ENCODE peak calls at places on chromosomes 12 and 14, in four cellular contexts. P is heart left ventricle, S is OCI-LY7, E is DND-41. L is an unnamed sample. For H3K4me1, the result is how much of the 10 kb centered on the place peaks cover.

GRCh38 chr14:68800361-68800760 is 7.5 kb upstream of the ZFP36L1 start:
- DNase-seq in P (no peak), E (no peak), S (no peak), L (no peak)

GRCh38 chr12:26845057-26845666 is 12.2 kb upstream of the ITPR2 start:
- DNase-seq in P (peak), S (no peak), E (no peak), L (no peak)

GRCh38 chr12:65756956-65757511 is 67.2 kb upstream of the HMGA2 start:
- DNase-seq in S (no peak), P (no peak), E (no peak), L (no peak)

GRCh38 chr12:50988051-50988450 is 35.7 kb downstream of the HIGD1C start:
- DNase-seq in E (no peak), S (no peak), P (no peak), L (no peak)

GRCh38 chr12:64679487-64679983 is 69.2 kb downstream of the RASSF3 start:
- DNase-seq in P (peak), E (no peak), S (no peak), L (peak)

GRCh38 chr12:123389560-123390351 is 5.8 kb downstream of the KMT5A start:
- DNase-seq in P (peak), E (peak), S (peak), L (peak)

GRCh38 chr14:92649934-92650545 is 98.4 kb downstream of the LGMN start:
- DNase-seq in P (peak), E (no peak), S (no peak), L (peak)

GRCh38 chr14:105386581-105387529 is 11.5 kb upstream of the TEX22 start:
- DNase-seq in P (no peak), E (no peak), S (no peak), L (no peak)

GRCh38 chr12:21985155-21985554 is 43.9 kb upstream of the ABCC9 start:
- DNase-seq in E (no peak), S (no peak), P (no peak), L (no peak)

GRCh38 chr12:49232940-49233841 is 31.7 kb upstream of the TUBA1C start:
- DNase-seq in S (no peak), E (no peak), P (peak), L (no peak)

GRCh38 chr12:99619389-99620158 is 28.0 kb upstream of the GARIN6 start:
- DNase-seq in S (peak), E (peak), P (no peak), L (no peak)

GRCh38 chr14:56422703-56423213 is 156.8 kb upstream of the TMEM260 start:
- DNase-seq in S (peak), P (peak), E (peak), L (peak)

DNA sequence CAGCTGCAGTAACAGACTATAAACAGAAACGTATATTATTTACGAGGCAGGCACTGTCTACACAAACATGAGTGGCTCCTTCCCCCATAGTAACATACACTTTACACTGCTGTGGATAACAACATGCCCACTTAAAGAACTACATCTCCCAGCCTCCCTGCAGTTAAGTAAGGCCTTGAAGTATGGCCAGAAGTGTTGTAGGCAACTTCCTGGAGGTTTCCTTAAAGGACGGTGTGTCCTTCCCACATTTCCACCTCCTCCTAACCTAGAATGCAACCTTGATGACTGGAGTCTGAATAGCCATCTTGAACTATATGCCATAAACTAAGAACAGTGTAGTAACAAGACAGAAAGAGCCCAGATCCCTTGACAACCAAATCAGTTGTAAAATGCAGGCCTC is 20.3 kb downstream of the MED13L start:
- DNase-seq in S (no peak), P (no peak), E (no peak), L (no peak)
- H3K4me1 ChIP-seq in S (under half), P (under half), E (under half), L (under half)

GRCh38 chr14:51653096-51653814 is 1.5 kb downstream of the FRMD6 start:
- DNase-seq in S (peak), P (no peak), E (peak), L (peak)

GRCh38 chr14:51652168-51653095 is 722 bp downstream of the FRMD6 start:
- DNase-seq in S (peak), E (no peak), P (peak), L (peak)

GRCh38 chr14:51654549-51654879 is 2.8 kb downstream of the FRMD6 start:
- DNase-seq in P (no peak), S (no peak), E (no peak), L (no peak)

GRCh38 chr14:51651388-51652167 is at the start of gene FRMD6:
- DNase-seq in P (peak), S (peak), E (peak), L (peak)

DNA sequence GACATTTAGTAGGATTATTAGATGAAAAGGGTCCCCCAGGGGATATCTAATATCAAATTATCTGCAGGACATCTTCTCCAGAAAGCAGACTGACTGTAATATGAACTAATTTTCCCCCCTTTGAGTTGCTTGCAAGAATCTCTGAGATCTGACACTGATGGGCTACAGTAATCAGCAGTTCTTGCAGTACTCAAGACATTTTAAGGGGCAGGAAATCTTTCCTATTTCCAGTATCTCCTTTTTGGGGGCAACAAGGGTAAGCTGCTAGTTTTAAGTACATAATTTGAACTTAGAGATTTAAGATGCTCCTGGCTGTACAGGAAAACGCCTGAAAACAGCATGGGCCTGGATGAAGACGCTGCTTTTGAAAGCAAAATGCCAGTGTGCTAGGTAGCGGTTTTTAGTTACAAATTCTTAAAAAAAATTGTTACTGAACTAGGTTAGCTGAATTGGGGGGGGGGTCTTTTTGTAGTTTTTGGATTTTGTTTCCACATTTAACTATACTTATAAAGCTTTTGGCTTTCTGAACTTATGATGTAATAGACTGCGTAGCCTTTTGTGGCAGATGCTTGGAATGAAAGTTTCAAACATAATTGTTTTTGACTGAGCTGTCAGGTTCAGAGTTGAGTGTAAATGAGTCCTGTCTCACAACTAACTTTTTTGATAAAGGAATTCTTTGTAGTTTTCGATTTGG is 2.3 kb downstream of the FRMD6 start:
- DNase-seq in E (no peak), P (no peak), S (no peak), L (no peak)
- H3K4me3 ChIP-seq in E (peak), P (peak), S (peak), L (no peak)

DNA sequence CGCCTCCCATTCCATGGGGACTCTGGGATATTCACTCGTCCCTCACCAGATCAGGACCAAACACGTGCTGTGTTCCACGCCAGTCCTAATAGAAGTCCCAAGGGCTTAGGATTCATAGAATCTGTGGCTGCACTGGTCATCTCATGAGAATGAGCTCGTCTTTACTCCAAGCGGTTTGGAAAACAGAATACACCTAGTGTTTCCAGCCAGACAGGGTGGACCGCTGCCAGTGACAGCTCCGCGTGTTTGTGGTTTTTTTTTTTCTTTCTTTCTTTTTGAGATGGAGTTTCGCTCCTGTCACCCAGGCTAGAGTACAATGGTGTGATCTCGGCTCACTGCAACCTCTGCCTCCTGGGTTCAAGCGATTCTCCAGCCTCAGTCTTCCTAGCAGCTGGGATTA is 75.1 kb downstream of the GLT1D1 start:
- DNase-seq in P (no peak), E (no peak), S (no peak), L (no peak)
- H3K4me1 ChIP-seq in P (under half), E (under half), S (under half), L (under half)

DNA sequence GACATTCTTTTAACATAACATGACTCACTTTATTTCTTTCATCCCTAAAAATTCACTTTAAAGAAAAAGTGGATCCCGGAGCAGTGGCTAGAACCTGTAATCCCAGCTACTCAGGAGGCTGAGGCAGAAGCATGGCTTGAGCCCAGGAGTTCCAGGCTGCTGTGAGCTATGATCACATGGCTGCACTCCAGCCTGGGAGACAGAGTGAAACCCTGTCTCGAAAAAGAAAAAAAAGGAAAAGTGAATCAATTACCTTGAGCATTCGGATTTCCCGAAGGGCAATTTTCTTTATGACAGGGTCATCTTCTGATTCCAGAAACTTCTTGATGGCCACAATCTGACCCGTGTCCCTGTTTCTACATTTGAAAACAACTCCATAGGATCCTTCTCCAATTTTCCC is 1.2 kb downstream of the CDKL1 start:
- DNase-seq in E (no peak), S (no peak), P (peak), L (no peak)
- H3K4me3 ChIP-seq in E (no peak), S (no peak), P (peak), L (no peak)

GRCh38 chr14:74141703-74142102 is 56.9 kb downstream of the LIN52 start:
- DNase-seq in S (no peak), E (no peak), P (no peak), L (no peak)
- H3K4me1 ChIP-seq in S (under half), E (under half), P (under half), L (under half)